ENCODE peak calls at places on chromosomes 6 and 20, in six cellular contexts. H is midbrain, I is NCI-H2081, R is DND-41, V is GM04503, W is uterus. K is an unnamed sample.

GRCh38 chr20:63966172-63966943 is 3.4 kb downstream of the ZNF512B start:
- DNase-seq in H (no peak), I (no peak), R (no peak), V (no peak), W (no peak), K (no peak)

GRCh38 chr6:103001724-103002123 is 1608.2 kb downstream of the GRIK2 start:
- DNase-seq in H (no peak), I (no peak), R (no peak), V (no peak), W (no peak), K (no peak)

GRCh38 chr20:47453167-47453782 is 48.4 kb upstream of the NCOA3 start:
- DNase-seq in H (no peak), I (no peak), R (no peak), V (peak), W (no peak), K (peak)

GRCh38 chr6:132973556-132973993 is 159.2 kb downstream of the RPS12 start:
- DNase-seq in H (no peak), I (peak), R (no peak), V (no peak), W (no peak), K (no peak)

GRCh38 chr6:811806-812205 is 118.9 kb upstream of the EXOC2 start:
- DNase-seq in H (no peak), I (no peak), R (no peak), V (no peak), W (no peak), K (no peak)

GRCh38 chr6:119218548-119218947 is 131.0 kb downstream of the MAN1A1 start:
- DNase-seq in H (no peak), I (no peak), R (no peak), V (no peak), W (no peak), K (no peak)

GRCh38 chr6:38420207-38420606 is 219.5 kb downstream of the BTBD9 start:
- DNase-seq in H (no peak), I (no peak), R (no peak), V (no peak), W (no peak), K (no peak)

GRCh38 chr20:8749986-8750385 is 318.9 kb upstream of the PLCB4 start:
- DNase-seq in H (no peak), I (no peak), R (no peak), V (no peak), W (no peak), K (no peak)

GRCh38 chr6:13953061-13953705 is 28.4 kb downstream of the RNF182 start:
- DNase-seq in H (no peak), I (no peak), R (no peak), V (peak), W (no peak), K (no peak)

GRCh38 chr6:14743465-14744211 is 502.2 kb upstream of the JARID2 start:
- DNase-seq in H (no peak), I (no peak), R (peak), V (peak), W (no peak), K (peak)

GRCh38 chr6:34155471-34156300 is 9.8 kb upstream of the GRM4 start:
- DNase-seq in H (no peak), I (no peak), R (no peak), V (no peak), W (peak), K (no peak)

GRCh38 chr6:63573140-63573898 is 1.0 kb downstream of the LOC128125822 start:
- DNase-seq in H (peak), I (peak), R (peak), V (peak), W (peak), K (peak)

GRCh38 chr20:37901667-37902503 is 1.0 kb upstream of the VSTM2L start:
- DNase-seq in H (peak), I (peak), R (peak), V (no peak), W (peak), K (no peak)

GRCh38 chr6:134466751-134467525 is 149.0 kb upstream of the SGK1 start:
- DNase-seq in H (no peak), I (peak), R (no peak), V (no peak), W (no peak), K (no peak)

GRCh38 chr6:106520711-106521367 is 108.5 kb downstream of the RTN4IP1 start:
- DNase-seq in H (no peak), I (no peak), R (peak), V (no peak), W (no peak), K (no peak)

GRCh38 chr20:32570401-32571190 is 14.5 kb downstream of the NOL4L start:
- DNase-seq in H (peak), I (no peak), R (no peak), V (no peak), W (no peak), K (no peak)

GRCh38 chr6:15588966-15589634 is 73.7 kb downstream of the DTNBP1 start:
- DNase-seq in H (no peak), I (no peak), R (no peak), V (peak), W (no peak), K (peak)

GRCh38 chr6:53382421-53382820 is 33.7 kb upstream of the ELOVL5 start:
- DNase-seq in H (no peak), I (no peak), R (no peak), V (no peak), W (no peak), K (no peak)

GRCh38 chr6:73309784-73310502 is 44.1 kb downstream of the DPPA5 start:
- DNase-seq in H (peak), I (peak), R (peak), V (peak), W (peak), K (peak)

GRCh38 chr20:25275813-25276532 is 28.1 kb downstream of the PYGB start:
- DNase-seq in H (no peak), I (no peak), R (no peak), V (no peak), W (peak), K (no peak)

K was measured in HS-5.